ENCODE peak calls at places on chromosomes 12 and 14, in four cellular contexts. J, D, E and L are unnamed samples.

GRCh38 chr12:113075137-113075683 is 18.7 kb downstream of the DTX1 start:
- DNase-seq in E (no peak), D (no peak), J (no peak), L (no peak)

GRCh38 chr12:91172051-91172450 is 10.6 kb downstream of the DCN start:
- DNase-seq in J (peak), E (no peak), D (no peak), L (no peak)

GRCh38 chr12:80269953-80270552 is 170.7 kb downstream of the OTOGL start:
- DNase-seq in E (peak), J (peak), D (peak), L (no peak)

GRCh38 chr12:107477946-107478610 is 207.5 kb upstream of the PWP1 start:
- DNase-seq in E (no peak), J (no peak), D (no peak), L (no peak)

GRCh38 chr12:33115716-33116115 is 219.1 kb upstream of the PKP2 start:
- DNase-seq in J (no peak), D (no peak), E (no peak), L (no peak)

GRCh38 chr14:99566390-99567354 is 37.3 kb downstream of the CCDC85C start:
- DNase-seq in D (no peak), E (no peak), J (no peak), L (no peak)

GRCh38 chr12:103441437-103442186 is 54.2 kb downstream of the C12orf42 start:
- DNase-seq in J (no peak), D (no peak), E (no peak), L (no peak)

GRCh38 chr12:8154526-8154925 is 2.3 kb upstream of the ZNF705A start:
- DNase-seq in E (no peak), D (no peak), J (no peak), L (no peak)

GRCh38 chr14:81625343-81625742 is 91.7 kb upstream of the SEL1L start:
- DNase-seq in D (no peak), E (no peak), J (peak), L (no peak)

GRCh38 chr12:54416908-54417603 is 2.0 kb downstream of the ITGA5 start:
- DNase-seq in E (no peak), J (no peak), D (no peak), L (no peak)

GRCh38 chr12:22190969-22191368 is 143.5 kb downstream of the ST8SIA1 start:
- DNase-seq in J (no peak), D (no peak), E (no peak), L (no peak)

GRCh38 chr12:84357314-84357713 is 555.3 kb downstream of the SLC6A15 start:
- DNase-seq in D (no peak), J (no peak), E (no peak), L (no peak)

GRCh38 chr12:9273276-9273675 is 65.1 kb upstream of the PZP start:
- DNase-seq in E (no peak), D (no peak), J (peak), L (no peak)

GRCh38 chr12:1773937-1774655 is 46.3 kb upstream of the LRTM2 start:
- DNase-seq in E (no peak), D (no peak), J (no peak), L (peak)

GRCh38 chr12:121294151-121294889 is 2.2 kb downstream of the CAMKK2 start:
- DNase-seq in D (no peak), J (no peak), E (no peak), L (no peak)

GRCh38 chr14:91919814-91920213 is 27.7 kb downstream of the FBLN5 start:
- DNase-seq in D (peak), E (no peak), J (peak), L (no peak)

GRCh38 chr12:104928036-104928770 is 29.9 kb downstream of the SLC41A2 start:
- DNase-seq in E (no peak), D (no peak), J (no peak), L (no peak)

GRCh38 chr12:122523280-122523679 is 3.5 kb downstream of the RSRC2 start:
- DNase-seq in J (peak), D (no peak), E (no peak), L (no peak)
- TF ChIP-seq CTCF in J (no peak), D (no peak), E (no peak), L (no peak)

DNA sequence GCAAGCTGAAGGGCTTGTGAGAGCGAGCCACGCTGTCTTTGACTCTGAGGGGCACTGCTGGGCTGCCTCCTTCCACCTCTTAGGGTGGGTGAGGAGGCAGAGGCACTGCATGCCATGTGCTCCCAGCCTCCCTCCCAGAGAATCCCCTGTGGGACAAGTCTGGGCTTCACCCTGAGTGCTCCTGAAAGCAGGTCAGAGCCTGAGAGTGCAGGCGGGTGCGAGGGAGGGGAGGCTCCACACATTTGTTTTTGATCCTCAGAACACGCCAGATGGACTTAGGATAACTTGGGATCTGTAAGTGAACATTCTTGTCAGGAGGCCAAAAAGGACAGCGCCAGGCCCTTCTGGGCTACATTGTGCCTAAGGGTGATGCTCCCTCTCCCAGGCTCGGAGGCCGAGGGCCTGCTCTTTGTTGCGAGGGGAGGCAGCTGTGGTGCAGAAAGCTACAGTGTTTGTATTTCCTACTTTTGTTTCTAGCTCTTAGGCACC is 155.4 kb downstream of the TMX1 start:
- DNase-seq in D (peak), E (no peak), J (peak), L (peak)
- TF ChIP-seq CTCF in D (no peak), E (no peak), J (peak), L (no peak)

GRCh38 chr14:79299162-79299561 is 912.1 kb downstream of the DIO2 start:
- DNase-seq in J (no peak), D (no peak), E (no peak), L (no peak)

GRCh38 chr14:79295385-79295784 is 915.9 kb downstream of the DIO2 start:
- DNase-seq in D (no peak), E (no peak), J (no peak), L (no peak)

GRCh38 chr14:79298373-79298772 is 912.9 kb downstream of the DIO2 start:
- DNase-seq in E (no peak), J (no peak), D (no peak), L (no peak)

GRCh38 chr14:79293482-79293881 is 917.8 kb downstream of the DIO2 start:
- DNase-seq in E (no peak), J (no peak), D (no peak), L (no peak)

GRCh38 chr14:79294506-79294905 is 916.8 kb downstream of the DIO2 start:
- DNase-seq in E (no peak), J (peak), D (no peak), L (no peak)
- TF ChIP-seq CTCF in E (no peak), J (no peak), D (no peak), L (no peak)

GRCh38 chr12:50297027-50297426 is 13.7 kb upstream of the LIMA1 start:
- DNase-seq in D (no peak), E (no peak), J (no peak), L (no peak)
- TF ChIP-seq CTCF in D (no peak), E (no peak), J (no peak), L (no peak)

GRCh38 chr12:29153231-29153630 is 4.2 kb downstream of the FAR2 start:
- DNase-seq in D (no peak), E (no peak), J (no peak), L (no peak)
- TF ChIP-seq CTCF in D (no peak), E (no peak), J (no peak), L (no peak)

DNA sequence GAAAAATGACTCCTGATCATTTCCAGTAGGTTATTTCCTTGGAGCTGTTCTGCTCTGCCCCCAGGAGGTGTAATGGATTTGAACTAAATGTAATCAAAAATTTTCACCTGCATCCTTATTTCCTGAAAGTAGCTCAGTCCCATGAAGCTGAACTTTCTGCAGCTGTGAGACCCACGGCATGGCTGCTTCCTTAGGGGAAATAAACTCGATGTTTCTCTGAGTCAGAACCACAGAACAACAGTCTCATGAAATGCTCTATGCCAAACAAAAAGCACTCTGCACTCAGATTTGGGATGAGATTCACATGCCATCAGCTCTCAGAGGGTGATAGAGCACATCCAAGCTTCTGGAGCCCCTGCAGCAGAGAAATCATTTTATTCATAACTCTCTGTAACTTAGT is 224.1 kb upstream of the PLEKHG7 start:
- DNase-seq in D (no peak), E (no peak), J (no peak), L (no peak)
- TF ChIP-seq CTCF in D (no peak), E (no peak), J (no peak), L (no peak)

DNA sequence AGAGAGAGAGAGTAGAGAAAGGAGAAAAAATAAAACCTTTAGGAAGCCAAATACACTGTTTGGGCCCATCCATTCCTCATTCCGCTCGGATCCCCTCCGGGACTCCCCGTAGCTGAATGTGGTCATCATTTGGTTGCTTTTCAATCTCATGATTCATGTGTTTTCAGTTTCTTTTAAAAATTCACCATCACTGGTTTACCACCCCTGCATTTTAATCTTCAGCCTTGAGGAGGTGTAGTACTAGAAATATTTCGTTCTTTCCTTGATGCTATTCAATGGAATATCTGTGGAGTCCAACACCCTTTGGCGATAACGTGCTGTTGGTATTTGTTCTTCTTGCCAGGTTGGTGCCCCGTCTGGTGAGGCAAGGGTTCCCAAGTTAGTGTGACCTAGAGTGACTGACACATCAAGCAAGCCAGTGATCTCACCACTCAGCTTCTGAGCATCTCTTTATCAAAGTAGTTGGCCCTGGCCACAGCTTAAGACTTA is 60.1 kb downstream of the PLXNC1 start:
- DNase-seq in J (no peak), E (no peak), D (peak), L (no peak)
- TF ChIP-seq CTCF in J (no peak), E (no peak), D (no peak), L (no peak)

DNA sequence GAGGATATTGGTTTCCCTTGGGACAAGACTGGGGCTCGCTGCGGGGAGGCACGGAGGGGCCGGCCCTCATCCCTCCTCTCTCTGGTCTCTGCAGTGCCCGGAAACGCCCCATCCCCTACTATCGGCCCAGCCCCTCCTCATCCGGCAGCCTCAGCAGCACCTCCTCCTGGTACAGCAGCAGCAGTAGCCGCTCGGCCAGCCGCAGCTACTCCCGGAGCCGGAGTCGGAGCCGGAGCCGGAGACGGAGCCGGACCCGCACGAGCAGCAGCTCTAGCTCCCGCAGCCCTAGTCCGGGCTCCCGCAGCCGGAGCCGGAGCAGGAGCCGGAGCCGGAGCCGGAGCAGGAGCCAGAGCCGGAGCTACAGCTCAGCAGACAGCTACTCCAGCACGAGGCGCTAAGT is 22.3 kb upstream of the HSPB8 start:
- DNase-seq in E (no peak), J (no peak), D (no peak), L (no peak)
- TF ChIP-seq CTCF in E (no peak), J (peak), D (no peak), L (no peak)

GRCh38 chr12:57048423-57048822 is 1.5 kb downstream of the MYO1A start:
- DNase-seq in E (no peak), J (no peak), D (no peak), L (no peak)

GRCh38 chr12:57047981-57048380 is 1.9 kb downstream of the MYO1A start:
- DNase-seq in E (no peak), D (no peak), J (no peak), L (no peak)

GRCh38 chr12:57046392-57046791 is 3.5 kb downstream of the MYO1A start:
- DNase-seq in D (no peak), E (no peak), J (no peak), L (no peak)

GRCh38 chr12:57049047-57049446 is 882 bp downstream of the MYO1A start:
- DNase-seq in E (no peak), D (no peak), J (no peak), L (no peak)

GRCh38 chr12:57046947-57047890 is 2.7 kb downstream of the MYO1A start:
- DNase-seq in D (no peak), J (no peak), E (no peak), L (no peak)
- TF ChIP-seq CTCF in D (no peak), J (no peak), E (no peak), L (no peak)